ENCODE peak calls at places on chromosomes 5 and 9, in seven cellular contexts. One of them, this sample, is unnamed.
A peak's percentile ranks its signal among the peaks of the same experiment; 100 is the strongest.

GRCh38 chr9:126506361-126507317 is 107.1 kb upstream of the LMX1B start:
- DNase-seq in SW 1271: no peak
- DNase-seq in HFF-Myc: no peak
- DNase-seq in AG09319: no peak
- DNase-seq in caudate nucleus: no peak
- DNase-seq in H7: peak; percentile 50
- DNase-seq in renal cortical epithelial cell: no peak
- DNase-seq in this sample: no peak

GRCh38 chr5:151584057-151584937 is 6.8 kb downstream of the FAT2 start:
- DNase-seq in caudate nucleus: no peak
- DNase-seq in AG09319: no peak
- DNase-seq in H7: no peak
- DNase-seq in SW 1271: no peak
- DNase-seq in renal cortical epithelial cell: peak; percentile 89
- DNase-seq in HFF-Myc: no peak
- DNase-seq in this sample: no peak

GRCh38 chr5:120655828-120656435 is 191.8 kb downstream of the PRR16 start:
- DNase-seq in AG09319: no peak
- DNase-seq in H7: peak; percentile 2
- DNase-seq in caudate nucleus: no peak
- DNase-seq in renal cortical epithelial cell: peak; percentile 28
- DNase-seq in HFF-Myc: no peak
- DNase-seq in SW 1271: peak; percentile 31
- DNase-seq in this sample: no peak

GRCh38 chr9:93960971-93961841 is 6.1 kb upstream of the BARX1 start:
- DNase-seq in HFF-Myc: no peak
- DNase-seq in H7: peak; percentile 50
- DNase-seq in AG09319: no peak
- DNase-seq in renal cortical epithelial cell: no peak
- DNase-seq in SW 1271: no peak
- DNase-seq in caudate nucleus: no peak
- DNase-seq in this sample: no peak

GRCh38 chr9:16866542-16866941 is 3.9 kb downstream of the BNC2 start:
- DNase-seq in renal cortical epithelial cell: peak; percentile 77
- DNase-seq in caudate nucleus: no peak
- DNase-seq in HFF-Myc: no peak
- DNase-seq in H7: no peak
- DNase-seq in AG09319: no peak
- DNase-seq in SW 1271: no peak
- DNase-seq in this sample: no peak

GRCh38 chr9:19162956-19163355 is 35.7 kb upstream of the PLIN2 start:
- DNase-seq in HFF-Myc: no peak
- DNase-seq in H7: no peak
- DNase-seq in AG09319: no peak
- DNase-seq in SW 1271: no peak
- DNase-seq in caudate nucleus: no peak
- DNase-seq in renal cortical epithelial cell: peak; percentile 69
- DNase-seq in this sample: no peak

GRCh38 chr5:169757016-169757415 is 119.9 kb downstream of the DOCK2 start:
- DNase-seq in renal cortical epithelial cell: no peak
- DNase-seq in H7: no peak
- DNase-seq in HFF-Myc: no peak
- DNase-seq in AG09319: no peak
- DNase-seq in SW 1271: no peak
- DNase-seq in caudate nucleus: no peak
- DNase-seq in this sample: no peak

GRCh38 chr5:103589416-103590175 is 27.0 kb upstream of the NUDT12 start:
- DNase-seq in H7: no peak
- DNase-seq in caudate nucleus: no peak
- DNase-seq in renal cortical epithelial cell: no peak
- DNase-seq in AG09319: no peak
- DNase-seq in HFF-Myc: no peak
- DNase-seq in SW 1271: no peak
- DNase-seq in this sample: no peak

GRCh38 chr5:60463179-60463868 is 236.6 kb downstream of the DEPDC1B start:
- DNase-seq in AG09319: no peak
- DNase-seq in HFF-Myc: no peak
- DNase-seq in H7: no peak
- DNase-seq in caudate nucleus: no peak
- DNase-seq in renal cortical epithelial cell: peak; percentile 4
- DNase-seq in SW 1271: no peak
- DNase-seq in this sample: no peak

GRCh38 chr5:155871623-155872022 is 455.3 kb upstream of the SGCD start:
- DNase-seq in HFF-Myc: no peak
- DNase-seq in SW 1271: no peak
- DNase-seq in caudate nucleus: no peak
- DNase-seq in renal cortical epithelial cell: no peak
- DNase-seq in AG09319: no peak
- DNase-seq in H7: peak; percentile 10
- DNase-seq in this sample: no peak

GRCh38 chr9:79662553-79662956 is 90.8 kb downstream of the TLE4 start:
- DNase-seq in renal cortical epithelial cell: no peak
- DNase-seq in caudate nucleus: no peak
- DNase-seq in SW 1271: no peak
- DNase-seq in HFF-Myc: peak; percentile 64
- DNase-seq in H7: peak; percentile 5
- DNase-seq in AG09319: no peak
- DNase-seq in this sample: no peak

GRCh38 chr5:174645677-174646076 is 78.7 kb upstream of the MSX2 start:
- DNase-seq in AG09319: no peak
- DNase-seq in SW 1271: no peak
- DNase-seq in HFF-Myc: no peak
- DNase-seq in renal cortical epithelial cell: no peak
- DNase-seq in H7: no peak
- DNase-seq in caudate nucleus: no peak
- DNase-seq in this sample: no peak

GRCh38 chr9:13267743-13268142 is 11.7 kb downstream of the MPDZ start:
- DNase-seq in renal cortical epithelial cell: peak; percentile 83
- DNase-seq in AG09319: no peak
- DNase-seq in SW 1271: peak; percentile 77
- DNase-seq in H7: no peak
- DNase-seq in HFF-Myc: no peak
- DNase-seq in caudate nucleus: no peak
- DNase-seq in this sample: no peak

GRCh38 chr9:16705121-16705604 is 165.3 kb downstream of the BNC2 start:
- DNase-seq in SW 1271: peak; percentile 83
- DNase-seq in HFF-Myc: peak; percentile 98
- DNase-seq in renal cortical epithelial cell: peak; percentile 99
- DNase-seq in H7: peak; percentile 65
- DNase-seq in caudate nucleus: no peak
- DNase-seq in AG09319: peak; percentile 69
- DNase-seq in this sample: peak; percentile 24

GRCh38 chr9:34119713-34120112 is 6.8 kb downstream of the DCAF12 start:
- DNase-seq in SW 1271: no peak
- DNase-seq in H7: no peak
- DNase-seq in AG09319: no peak
- DNase-seq in caudate nucleus: no peak
- DNase-seq in renal cortical epithelial cell: no peak
- DNase-seq in HFF-Myc: no peak
- DNase-seq in this sample: no peak

GRCh38 chr5:59128646-59129290 is 545.9 kb downstream of the RAB3C start:
- DNase-seq in H7: no peak
- DNase-seq in caudate nucleus: no peak
- DNase-seq in renal cortical epithelial cell: no peak
- DNase-seq in AG09319: no peak
- DNase-seq in SW 1271: no peak
- DNase-seq in HFF-Myc: no peak
- DNase-seq in this sample: no peak

GRCh38 chr9:77161191-77161590 is 16.1 kb upstream of the VPS13A start:
- DNase-seq in AG09319: no peak
- DNase-seq in caudate nucleus: no peak
- DNase-seq in renal cortical epithelial cell: peak; percentile 13
- DNase-seq in SW 1271: no peak
- DNase-seq in H7: no peak
- DNase-seq in HFF-Myc: no peak
- DNase-seq in this sample: no peak

GRCh38 chr9:78692871-78693270 is 395.9 kb downstream of the PSAT1 start:
- DNase-seq in H7: no peak
- DNase-seq in AG09319: no peak
- DNase-seq in caudate nucleus: no peak
- DNase-seq in SW 1271: no peak
- DNase-seq in renal cortical epithelial cell: peak; percentile 41
- DNase-seq in HFF-Myc: no peak
- DNase-seq in this sample: no peak

GRCh38 chr9:93496285-93496684 is 42.9 kb upstream of the FAM120AOS start:
- DNase-seq in H7: no peak
- DNase-seq in HFF-Myc: no peak
- DNase-seq in caudate nucleus: no peak
- DNase-seq in SW 1271: no peak
- DNase-seq in renal cortical epithelial cell: no peak
- DNase-seq in AG09319: no peak
- DNase-seq in this sample: no peak

GRCh38 chr9:3478549-3478953 is 47.2 kb downstream of the RFX3 start:
- DNase-seq in renal cortical epithelial cell: peak; percentile 93
- DNase-seq in caudate nucleus: no peak
- DNase-seq in H7: no peak
- DNase-seq in AG09319: no peak
- DNase-seq in HFF-Myc: no peak
- DNase-seq in SW 1271: peak; percentile 25
- DNase-seq in this sample: no peak

GRCh38 chr5:123700624-123701023 is 188.6 kb downstream of the CSNK1G3 start:
- DNase-seq in renal cortical epithelial cell: peak; percentile 99
- DNase-seq in H7: no peak
- DNase-seq in caudate nucleus: no peak
- DNase-seq in HFF-Myc: peak; percentile 89
- DNase-seq in SW 1271: peak; percentile 79
- DNase-seq in AG09319: peak; percentile 89
- DNase-seq in this sample: no peak

GRCh38 chr9:126366366-126367011 is 39.9 kb downstream of the MVB12B start:
- DNase-seq in HFF-Myc: no peak
- DNase-seq in AG09319: no peak
- DNase-seq in renal cortical epithelial cell: no peak
- DNase-seq in SW 1271: no peak
- DNase-seq in caudate nucleus: peak; percentile 70
- DNase-seq in H7: no peak
- DNase-seq in this sample: peak; percentile 69

GRCh38 chr9:2628926-2629325 is 7.3 kb downstream of the VLDLR start:
- DNase-seq in caudate nucleus: no peak
- DNase-seq in H7: no peak
- DNase-seq in AG09319: no peak
- DNase-seq in renal cortical epithelial cell: no peak
- DNase-seq in HFF-Myc: no peak
- DNase-seq in SW 1271: no peak
- DNase-seq in this sample: no peak